ENCODE peak calls at places on chromosome 17, in six cellular contexts. A is endothelial cell of umbilical vein, P is HCT116, B is H1, C is A549, T is HepG2. R is an unnamed sample.

GRCh38 chr17:21300601-21301571 is 16.4 kb downstream of the MAP2K3 start:
- DNase-seq in A (no peak), P (no peak), B (no peak), C (no peak), T (no peak), R (no peak)

GRCh38 chr17:16488572-16488997 is 3.4 kb downstream of the LRRC75A start:
- DNase-seq in A (peak; percentile 34), P (no peak), B (no peak), C (no peak), T (no peak), R (no peak)

GRCh38 chr17:69518951-69519350 is 104.5 kb downstream of the MAP2K6 start:
- DNase-seq in A (peak; percentile 61), P (no peak), B (no peak), C (no peak), T (no peak), R (no peak)

GRCh38 chr17:50259484-50260324 is 14.6 kb upstream of the TMEM92 start:
- DNase-seq in A (no peak), P (no peak), B (no peak), C (no peak), T (no peak), R (no peak)

GRCh38 chr17:53792997-53793396 is 29.7 kb upstream of the KIF2B start:
- DNase-seq in A (no peak), P (no peak), B (no peak), C (no peak), T (no peak), R (no peak)

GRCh38 chr17:2724783-2725164 is 13.2 kb upstream of the CLUH start:
- DNase-seq in A (peak; percentile 19), P (no peak), B (peak; percentile 77), C (peak; percentile 85), T (no peak), R (peak; percentile 55)

GRCh38 chr17:50269477-50270429 is 4.5 kb upstream of the TMEM92 start:
- DNase-seq in A (peak; percentile 51), P (peak; percentile 60), B (peak; percentile 86), C (peak; percentile 79), T (peak; percentile 61), R (peak; percentile 61)

GRCh38 chr17:67606471-67606870 is 111.3 kb upstream of the NOL11 start:
- DNase-seq in A (peak; percentile 84), P (no peak), B (no peak), C (no peak), T (no peak), R (no peak)

DNA sequence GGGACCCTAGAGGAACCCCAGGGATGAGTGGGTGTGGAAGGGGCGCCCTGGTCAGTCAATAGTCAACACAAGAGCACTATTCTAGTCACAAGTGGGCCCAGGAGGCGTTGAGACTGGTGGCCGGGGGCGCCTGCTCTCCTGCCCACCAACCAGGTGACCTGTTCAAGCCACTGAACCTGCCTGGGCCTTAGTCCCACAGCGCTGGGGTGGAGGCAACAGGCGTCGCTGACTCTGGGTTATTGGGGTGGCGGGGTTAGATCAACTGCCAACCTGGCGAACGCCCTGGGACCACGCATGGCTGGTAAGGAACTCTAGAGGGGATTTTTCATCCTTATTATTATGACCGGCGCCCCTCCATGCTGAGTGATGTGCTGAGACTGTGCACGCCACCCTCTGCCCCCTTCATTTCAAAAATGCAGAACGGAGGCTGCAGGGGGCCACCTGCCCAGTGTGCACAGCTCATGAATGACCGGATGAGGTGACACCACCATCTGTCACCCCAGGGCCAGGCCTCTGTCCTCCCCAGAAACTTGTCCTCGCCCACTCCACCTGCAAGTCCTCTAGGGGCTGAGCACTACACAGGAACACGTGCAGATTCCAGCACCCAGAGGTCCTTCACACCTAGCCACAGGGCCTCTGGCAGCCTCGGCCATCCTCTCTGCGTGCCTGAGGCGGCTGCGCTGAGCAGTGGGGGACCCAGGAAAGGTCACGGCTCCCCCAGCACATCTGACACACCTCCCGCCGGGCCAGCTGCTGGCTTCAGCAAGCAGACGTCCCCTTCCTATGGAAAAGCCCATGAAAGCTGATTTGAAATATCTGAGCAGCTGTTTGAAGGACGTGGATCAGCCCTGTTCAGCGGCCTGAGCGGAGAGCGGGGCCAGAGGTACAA is 51.6 kb upstream of the DNAH17 start:
- DNase-seq in A (no peak), P (no peak), B (no peak), C (no peak), T (no peak), R (no peak)
- TF ChIP-seq MAX in A (no peak), P (no peak), B (no peak), C (no peak), T (no peak), R (no peak)

GRCh38 chr17:48606892-48607241 is 2.1 kb upstream of the HOXB6 start:
- DNase-seq in A (no peak), P (no peak), B (no peak), C (no peak), T (no peak), R (no peak)

GRCh38 chr17:48603959-48604769 is 622 bp downstream of the HOXB6 start:
- DNase-seq in A (peak; percentile 65), P (peak; percentile 69), B (no peak), C (peak; percentile 88), T (no peak), R (no peak)

GRCh38 chr17:48604770-48605329 is at the start of gene HOXB6:
- DNase-seq in A (peak; percentile 80), P (no peak), B (no peak), C (peak; percentile 79), T (no peak), R (no peak)

GRCh38 chr17:48605409-48605864 is 651 bp upstream of the HOXB6 start:
- DNase-seq in A (no peak), P (no peak), B (no peak), C (no peak), T (no peak), R (no peak)

GRCh38 chr17:48605991-48606891 is 1.5 kb upstream of the HOXB6 start:
- DNase-seq in A (no peak), P (no peak), B (no peak), C (no peak), T (no peak), R (no peak)
- H3K4me3 ChIP-seq in A (no peak overlapping the region), P (no peak overlapping the region), B (no peak overlapping the region), C (no peak overlapping the region), T (no peak overlapping the region), R (no peak overlapping the region)

GRCh38 chr17:64118452-64118979 is 11.4 kb downstream of the ERN1 start:
- DNase-seq in A (peak; percentile 22), P (no peak), B (no peak), C (no peak), T (no peak), R (peak; percentile 61)

GRCh38 chr17:64124609-64125008 is 5.3 kb downstream of the ERN1 start:
- DNase-seq in A (no peak), P (no peak), B (no peak), C (no peak), T (no peak), R (no peak)

GRCh38 chr17:64123114-64123513 is 6.8 kb downstream of the ERN1 start:
- DNase-seq in A (no peak), P (no peak), B (no peak), C (no peak), T (no peak), R (no peak)

GRCh38 chr17:64115871-64116534 is 13.9 kb downstream of the ERN1 start:
- DNase-seq in A (no peak), P (no peak), B (no peak), C (peak; percentile 34), T (no peak), R (peak; percentile 23)

GRCh38 chr17:64120159-64120558 is 9.8 kb downstream of the ERN1 start:
- DNase-seq in A (no peak), P (no peak), B (no peak), C (no peak), T (peak; percentile 81), R (no peak)
- TF ChIP-seq MAX in A (no peak), P (no peak), B (no peak), C (no peak), T (no peak), R (no peak)

GRCh38 chr17:63523256-63523869 is at the start of gene KCNH6:
- DNase-seq in A (no peak), P (no peak), B (no peak), C (no peak), T (no peak), R (no peak)
- H3K4me3 ChIP-seq in A (peak within 1 kb of the TSS; percentile 17), P (no peak within 1 kb of the TSS), B (peak within 1 kb of the TSS; percentile 49), C (peak within 1 kb of the TSS; percentile 30), T (no peak within 1 kb of the TSS), R (no peak within 1 kb of the TSS)

DNA sequence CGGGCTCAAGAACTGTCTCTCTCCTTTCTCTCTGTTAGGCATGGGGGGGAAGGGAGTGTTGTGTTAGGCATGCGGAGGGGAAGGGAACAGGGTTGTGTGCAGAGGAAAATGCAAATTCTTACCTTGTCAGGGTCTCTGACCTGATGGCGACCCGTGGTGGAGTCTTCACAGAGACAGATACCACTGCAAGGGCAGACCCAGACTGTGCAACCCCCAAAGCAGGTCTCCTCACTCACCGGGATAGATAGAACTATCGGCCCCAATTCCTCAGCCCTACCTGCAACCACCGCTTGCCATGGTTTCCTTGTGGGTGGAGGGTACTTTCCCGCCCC is 9.6 kb upstream of the MPP2 start:
- DNase-seq in A (no peak), P (no peak), B (no peak), C (no peak), T (no peak), R (no peak)
- TF ChIP-seq MAX in A (no peak), P (no peak), B (no peak), C (no peak), T (no peak), R (no peak)

GRCh38 chr17:41767324-41768042 is 19.0 kb downstream of the JUP start:
- DNase-seq in A (no peak), P (no peak), B (no peak), C (no peak), T (no peak), R (no peak)

GRCh38 chr17:41771389-41772206 is 14.9 kb downstream of the JUP start:
- DNase-seq in A (no peak), P (no peak), B (no peak), C (no peak), T (no peak), R (no peak)

GRCh38 chr17:41768682-41769288 is 17.7 kb downstream of the JUP start:
- DNase-seq in A (no peak), P (no peak), B (no peak), C (no peak), T (no peak), R (no peak)

GRCh38 chr17:41769985-41770384 is 16.5 kb downstream of the JUP start:
- DNase-seq in A (no peak), P (no peak), B (no peak), C (no peak), T (no peak), R (no peak)

GRCh38 chr17:41769346-41769862 is 17.1 kb downstream of the JUP start:
- DNase-seq in A (no peak), P (no peak), B (no peak), C (no peak), T (no peak), R (no peak)
- H3K4me3 ChIP-seq in A (no peak overlapping the region), P (no peak overlapping the region), B (no peak overlapping the region), C (no peak overlapping the region), T (no peak overlapping the region), R (no peak overlapping the region)

GRCh38 chr17:28230011-28230410 is 89.0 kb upstream of the TMEM97 start:
- DNase-seq in A (no peak), P (no peak), B (no peak), C (no peak), T (no peak), R (no peak)
- TF ChIP-seq MAX in A (no peak), P (no peak), B (no peak), C (no peak), T (no peak), R (no peak)

GRCh38 chr17:60364006-60364405 is 27.9 kb downstream of the USP32 start:
- DNase-seq in A (no peak), P (no peak), B (no peak), C (no peak), T (no peak), R (no peak)
- H3K4me3 ChIP-seq in A (no peak overlapping the region), P (no peak overlapping the region), B (no peak overlapping the region), C (no peak overlapping the region), T (no peak overlapping the region), R (no peak overlapping the region)

GRCh38 chr17:9842057-9842758 is 16.5 kb downstream of the GLP2R start:
- DNase-seq in A (no peak), P (no peak), B (no peak), C (peak; percentile 92), T (peak; percentile 13), R (no peak)
- TF ChIP-seq MAX in A (no peak), P (no peak), B (no peak), C (peak; percentile 98), T (no peak), R (no peak)

R was measured in NB4.